ENCODE peak calls at places on chromosomes 4 and X, in four cellular contexts. G, B, P and S are unnamed samples.

GRCh38 chr4:172892300-172892699 is 276.3 kb upstream of the GALNT7 start:
- DNase-seq in B (no peak), P (no peak), G (no peak), S (peak)

GRCh38 chrX:109498434-109498833 is 16.5 kb upstream of the GUCY2F start:
- DNase-seq in G (no peak), P (no peak), B (no peak), S (no peak)

GRCh38 chrX:71365356-71365875 is 741 bp upstream of the TAF1 start:
- DNase-seq in P (no peak), B (no peak), G (no peak), S (no peak)

GRCh38 chrX:24100713-24101112 is 46.0 kb downstream of the EIF2S3 start:
- DNase-seq in G (no peak), B (no peak), P (no peak), S (no peak)

GRCh38 chr4:27094785-27095184 is 234.1 kb downstream of the STIM2 start:
- DNase-seq in B (no peak), G (no peak), P (no peak), S (peak)

GRCh38 chr4:8646296-8647093 is 53.9 kb downstream of the CPZ start:
- DNase-seq in P (no peak), B (no peak), G (no peak), S (peak)

GRCh38 chr4:89704651-89705395 is 132.1 kb downstream of the SNCA start:
- DNase-seq in G (no peak), B (no peak), P (no peak), S (no peak)

GRCh38 chr4:8351931-8352367 is 82.4 kb downstream of the HTRA3 start:
- DNase-seq in B (peak), P (no peak), G (no peak), S (no peak)